ENCODE peak calls at places on chromosome 17, in nine cellular contexts. F is T-helper 9 cell; J is foreskin fibroblast; Y is effector memory CD4-positive, alpha-beta T cell; I is T-helper 17 cell; L is mammary epithelial cell; O is EL; R is HTR-8/SVneo; H is kidney tubule cell. A is an unnamed sample.

GRCh38 chr17:77366206-77366557 is 225.4 kb downstream of the SEC14L1 start:
- DNase-seq in F (no peak), J (no peak), Y (no peak), I (no peak), L (no peak), O (no peak), R (no peak), H (no peak), A (no peak)

GRCh38 chr17:42107597-42108576 is 4.6 kb downstream of the DHX58 start:
- DNase-seq in F (peak), J (peak), Y (peak), I (peak), L (peak), O (peak), R (peak), H (no peak), A (peak)

GRCh38 chr17:42288985-42289862 is 926 bp downstream of the STAT5A start:
- DNase-seq in F (peak), J (no peak), Y (peak), I (peak), L (no peak), O (no peak), R (no peak), H (no peak), A (no peak)

GRCh38 chr17:78387982-78388941 is 9.8 kb downstream of the PGS1 start:
- DNase-seq in F (no peak), J (peak), Y (no peak), I (no peak), L (no peak), O (no peak), R (no peak), H (no peak), A (no peak)

GRCh38 chr17:43211123-43211479 is 574 bp upstream of the TMEM106A start:
- DNase-seq in F (no peak), J (peak), Y (no peak), I (no peak), L (no peak), O (no peak), R (no peak), H (no peak), A (no peak)

GRCh38 chr17:30155389-30155788 is 38.8 kb downstream of the NSRP1 start:
- DNase-seq in F (no peak), J (no peak), Y (no peak), I (no peak), L (no peak), O (no peak), R (no peak), H (no peak), A (no peak)

GRCh38 chr17:75476274-75476673 is 19.8 kb downstream of the TMEM94 start:
- DNase-seq in F (no peak), J (peak), Y (no peak), I (no peak), L (no peak), O (no peak), R (no peak), H (peak), A (no peak)

GRCh38 chr17:57953703-57954420 is 1.4 kb downstream of the CUEDC1 start:
- DNase-seq in F (no peak), J (no peak), Y (no peak), I (no peak), L (no peak), O (no peak), R (no peak), H (no peak), A (no peak)

GRCh38 chr17:64741038-64741641 is 79.0 kb upstream of the SMURF2 start:
- DNase-seq in F (no peak), J (peak), Y (no peak), I (no peak), L (peak), O (peak), R (no peak), H (peak), A (no peak)

GRCh38 chr17:34398990-34399389 is 36.0 kb upstream of the CCL1 start:
- DNase-seq in F (no peak), J (no peak), Y (no peak), I (no peak), L (no peak), O (no peak), R (no peak), H (no peak), A (no peak)

GRCh38 chr17:44961921-44962350 is 6.2 kb downstream of the C1QL1 start:
- DNase-seq in F (no peak), J (peak), Y (no peak), I (no peak), L (no peak), O (no peak), R (no peak), H (no peak), A (no peak)

GRCh38 chr17:18225562-18226283 is at the start of gene LLGL1:
- DNase-seq in F (no peak), J (peak), Y (no peak), I (no peak), L (no peak), O (peak), R (no peak), H (peak), A (no peak)

GRCh38 chr17:41171881-41172280 is 3.9 kb upstream of the KRTAP4-3 start:
- DNase-seq in F (no peak), J (peak), Y (no peak), I (no peak), L (peak), O (peak), R (no peak), H (no peak), A (no peak)

GRCh38 chr17:42798383-42799380 is at the start of the genes CNTD1 and COA3:
- DNase-seq in F (peak), J (peak), Y (peak), I (peak), L (peak), O (peak), R (peak), H (peak), A (peak)

GRCh38 chr17:55072910-55073309 is 104.3 kb downstream of the STXBP4 start:
- DNase-seq in F (no peak), J (no peak), Y (no peak), I (no peak), L (no peak), O (no peak), R (no peak), H (no peak), A (no peak)

GRCh38 chr17:6488008-6488539 is 43.8 kb downstream of the PIMREG start:
- DNase-seq in F (no peak), J (no peak), Y (no peak), I (no peak), L (no peak), O (no peak), R (no peak), H (no peak), A (no peak)

GRCh38 chr17:57335195-57335792 is 79.0 kb downstream of the MSI2 start:
- DNase-seq in F (no peak), J (no peak), Y (no peak), I (no peak), L (no peak), O (no peak), R (no peak), H (no peak), A (no peak)

GRCh38 chr17:45353047-45353446 is 36.2 kb upstream of the MAP3K14 start:
- DNase-seq in F (no peak), J (no peak), Y (no peak), I (no peak), L (no peak), O (no peak), R (no peak), H (peak), A (no peak)

GRCh38 chr17:75847595-75848522 is 3.7 kb upstream of the UNC13D start:
- DNase-seq in F (no peak), J (no peak), Y (no peak), I (no peak), L (no peak), O (no peak), R (no peak), H (no peak), A (no peak)

GRCh38 chr17:78010759-78011158 is 52.3 kb downstream of the TNRC6C start:
- DNase-seq in F (no peak), J (no peak), Y (no peak), I (no peak), L (no peak), O (no peak), R (no peak), H (no peak), A (no peak)

GRCh38 chr17:30503558-30503957 is 26.4 kb downstream of the GOSR1 start:
- DNase-seq in F (no peak), J (no peak), Y (no peak), I (no peak), L (no peak), O (peak), R (no peak), H (peak), A (no peak)

A was measured in RWPE1.